ENCODE peak calls at places on chromosomes 13 and 19, in seven cellular contexts. One of them, this sample, is unnamed.

GRCh38 chr13:59743195-59743594 is 420.5 kb downstream of the DIAPH3 start:
- DNase-seq in mesendoderm: no peak
- DNase-seq in trophoblast cell: no peak
- DNase-seq in neuronal stem cell: no peak
- DNase-seq in H1: no peak
- DNase-seq in IMR-90: peak; percentile 1
- DNase-seq in mesenchymal stem cell: peak; percentile 5
- DNase-seq in this sample: no peak

GRCh38 chr19:1084024-1084868 is 10.9 kb downstream of the POLR2E start:
- DNase-seq in mesendoderm: no peak
- DNase-seq in IMR-90: no peak
- DNase-seq in H1: no peak
- DNase-seq in neuronal stem cell: no peak
- DNase-seq in trophoblast cell: no peak
- DNase-seq in mesenchymal stem cell: no peak
- DNase-seq in this sample: no peak

GRCh38 chr13:45744979-45745378 is 42.9 kb downstream of the CBY2 start:
- DNase-seq in IMR-90: no peak
- DNase-seq in neuronal stem cell: no peak
- DNase-seq in mesenchymal stem cell: no peak
- DNase-seq in mesendoderm: no peak
- DNase-seq in H1: no peak
- DNase-seq in trophoblast cell: no peak
- DNase-seq in this sample: no peak

GRCh38 chr19:11061951-11062350 is 27.3 kb upstream of the LDLR start:
- DNase-seq in IMR-90: no peak
- DNase-seq in H1: no peak
- DNase-seq in mesenchymal stem cell: no peak
- DNase-seq in neuronal stem cell: no peak
- DNase-seq in mesendoderm: no peak
- DNase-seq in trophoblast cell: no peak
- DNase-seq in this sample: no peak

GRCh38 chr19:14198384-14199376 is 7.3 kb downstream of the ADGRL1 start:
- DNase-seq in mesenchymal stem cell: no peak
- DNase-seq in mesendoderm: peak; percentile 67
- DNase-seq in trophoblast cell: no peak
- DNase-seq in neuronal stem cell: no peak
- DNase-seq in H1: no peak
- DNase-seq in IMR-90: no peak
- DNase-seq in this sample: no peak

GRCh38 chr13:52405767-52406494 is at the start of gene THSD1:
- DNase-seq in H1: peak; percentile 65
- DNase-seq in mesenchymal stem cell: no peak
- DNase-seq in neuronal stem cell: peak; percentile 17
- DNase-seq in mesendoderm: peak; percentile 27
- DNase-seq in IMR-90: peak; percentile 41
- DNase-seq in trophoblast cell: no peak
- DNase-seq in this sample: peak; percentile 55

GRCh38 chr13:76425930-76426329 is 460.3 kb downstream of the KCTD12 start:
- DNase-seq in neuronal stem cell: no peak
- DNase-seq in H1: no peak
- DNase-seq in mesendoderm: peak; percentile 10
- DNase-seq in mesenchymal stem cell: peak; percentile 76
- DNase-seq in IMR-90: peak; percentile 93
- DNase-seq in trophoblast cell: no peak
- DNase-seq in this sample: no peak

GRCh38 chr19:31220540-31220939 is 128.7 kb downstream of the TSHZ3 start:
- DNase-seq in neuronal stem cell: no peak
- DNase-seq in H1: no peak
- DNase-seq in trophoblast cell: no peak
- DNase-seq in mesenchymal stem cell: no peak
- DNase-seq in mesendoderm: peak; percentile 70
- DNase-seq in IMR-90: no peak
- DNase-seq in this sample: peak; percentile 48

GRCh38 chr13:114093118-114093517 is 39.3 kb downstream of the RASA3 start:
- DNase-seq in IMR-90: no peak
- DNase-seq in trophoblast cell: no peak
- DNase-seq in mesendoderm: no peak
- DNase-seq in mesenchymal stem cell: no peak
- DNase-seq in H1: no peak
- DNase-seq in neuronal stem cell: no peak
- DNase-seq in this sample: no peak

GRCh38 chr19:40831502-40832430 is 18.5 kb downstream of the CYP2A6 start:
- DNase-seq in trophoblast cell: peak; percentile 85
- DNase-seq in mesenchymal stem cell: peak; percentile 98
- DNase-seq in neuronal stem cell: no peak
- DNase-seq in mesendoderm: no peak
- DNase-seq in IMR-90: peak; percentile 97
- DNase-seq in H1: no peak
- DNase-seq in this sample: no peak

GRCh38 chr19:3975637-3976087 is 4.8 kb upstream of the DAPK3 start:
- DNase-seq in mesendoderm: no peak
- DNase-seq in IMR-90: no peak
- DNase-seq in H1: peak; percentile 49
- DNase-seq in neuronal stem cell: no peak
- DNase-seq in mesenchymal stem cell: no peak
- DNase-seq in trophoblast cell: no peak
- DNase-seq in this sample: peak; percentile 33

GRCh38 chr19:17333611-17334413 is 843 bp downstream of the ANO8 start:
- DNase-seq in IMR-90: peak; percentile 80
- DNase-seq in mesenchymal stem cell: peak; percentile 88
- DNase-seq in neuronal stem cell: no peak
- DNase-seq in H1: peak; percentile 71
- DNase-seq in mesendoderm: peak; percentile 69
- DNase-seq in trophoblast cell: no peak
- DNase-seq in this sample: peak; percentile 68

GRCh38 chr13:76833465-76833864 is 52.7 kb downstream of the KCTD12 start:
- DNase-seq in trophoblast cell: no peak
- DNase-seq in H1: no peak
- DNase-seq in mesendoderm: no peak
- DNase-seq in neuronal stem cell: no peak
- DNase-seq in IMR-90: no peak
- DNase-seq in mesenchymal stem cell: no peak
- DNase-seq in this sample: no peak

GRCh38 chr13:49502954-49503353 is 7.2 kb downstream of the PHF11 start:
- DNase-seq in mesenchymal stem cell: peak; percentile 21
- DNase-seq in mesendoderm: no peak
- DNase-seq in neuronal stem cell: no peak
- DNase-seq in IMR-90: peak; percentile 77
- DNase-seq in trophoblast cell: no peak
- DNase-seq in H1: no peak
- DNase-seq in this sample: no peak

GRCh38 chr19:55216461-55217198 is 7.3 kb upstream of the PTPRH start:
- DNase-seq in neuronal stem cell: peak; percentile 81
- DNase-seq in trophoblast cell: peak; percentile 95
- DNase-seq in IMR-90: peak; percentile 100
- DNase-seq in H1: peak; percentile 96
- DNase-seq in mesenchymal stem cell: peak; percentile 100
- DNase-seq in mesendoderm: peak; percentile 99
- DNase-seq in this sample: peak; percentile 96

GRCh38 chr13:30133976-30134375 is 173.4 kb downstream of the KATNAL1 start:
- DNase-seq in neuronal stem cell: no peak
- DNase-seq in mesenchymal stem cell: peak; percentile 81
- DNase-seq in mesendoderm: no peak
- DNase-seq in H1: no peak
- DNase-seq in trophoblast cell: no peak
- DNase-seq in IMR-90: no peak
- DNase-seq in this sample: no peak

GRCh38 chr19:4523306-4524110 is 5.2 kb upstream of the PLIN4 start:
- DNase-seq in IMR-90: peak; percentile 10
- DNase-seq in mesenchymal stem cell: peak; percentile 29
- DNase-seq in neuronal stem cell: no peak
- DNase-seq in H1: peak; percentile 88
- DNase-seq in trophoblast cell: no peak
- DNase-seq in mesendoderm: peak; percentile 42
- DNase-seq in this sample: peak; percentile 69

GRCh38 chr19:39681416-39681815 is 22.9 kb upstream of the LGALS14 start:
- DNase-seq in mesenchymal stem cell: no peak
- DNase-seq in H1: no peak
- DNase-seq in neuronal stem cell: no peak
- DNase-seq in trophoblast cell: no peak
- DNase-seq in mesendoderm: no peak
- DNase-seq in IMR-90: no peak
- DNase-seq in this sample: no peak

GRCh38 chr19:1970806-1971502 is 30.0 kb downstream of the CSNK1G2 start:
- DNase-seq in mesenchymal stem cell: no peak
- DNase-seq in trophoblast cell: no peak
- DNase-seq in H1: no peak
- DNase-seq in mesendoderm: no peak
- DNase-seq in IMR-90: no peak
- DNase-seq in neuronal stem cell: no peak
- DNase-seq in this sample: no peak

GRCh38 chr19:35177377-35178274 is 23.1 kb downstream of the FXYD5 start:
- DNase-seq in neuronal stem cell: no peak
- DNase-seq in mesenchymal stem cell: no peak
- DNase-seq in IMR-90: no peak
- DNase-seq in H1: no peak
- DNase-seq in mesendoderm: no peak
- DNase-seq in trophoblast cell: no peak
- DNase-seq in this sample: peak; percentile 3

GRCh38 chr19:56837892-56838679 is 2.4 kb downstream of the PEG3 start:
- DNase-seq in mesenchymal stem cell: no peak
- DNase-seq in IMR-90: no peak
- DNase-seq in trophoblast cell: peak; percentile 83
- DNase-seq in H1: no peak
- DNase-seq in mesendoderm: peak; percentile 88
- DNase-seq in neuronal stem cell: peak; percentile 75
- DNase-seq in this sample: no peak

GRCh38 chr13:19713186-19713965 is 69.4 kb downstream of the PSPC1 start:
- DNase-seq in H1: no peak
- DNase-seq in IMR-90: peak; percentile 85
- DNase-seq in trophoblast cell: peak; percentile 34
- DNase-seq in mesendoderm: peak; percentile 9
- DNase-seq in mesenchymal stem cell: peak; percentile 90
- DNase-seq in neuronal stem cell: no peak
- DNase-seq in this sample: no peak

GRCh38 chr13:51257187-51257586 is 35.0 kb downstream of the FAM124A start:
- DNase-seq in IMR-90: no peak
- DNase-seq in H1: no peak
- DNase-seq in neuronal stem cell: no peak
- DNase-seq in mesenchymal stem cell: no peak
- DNase-seq in mesendoderm: peak; percentile 42
- DNase-seq in trophoblast cell: no peak
- DNase-seq in this sample: no peak

DNA sequence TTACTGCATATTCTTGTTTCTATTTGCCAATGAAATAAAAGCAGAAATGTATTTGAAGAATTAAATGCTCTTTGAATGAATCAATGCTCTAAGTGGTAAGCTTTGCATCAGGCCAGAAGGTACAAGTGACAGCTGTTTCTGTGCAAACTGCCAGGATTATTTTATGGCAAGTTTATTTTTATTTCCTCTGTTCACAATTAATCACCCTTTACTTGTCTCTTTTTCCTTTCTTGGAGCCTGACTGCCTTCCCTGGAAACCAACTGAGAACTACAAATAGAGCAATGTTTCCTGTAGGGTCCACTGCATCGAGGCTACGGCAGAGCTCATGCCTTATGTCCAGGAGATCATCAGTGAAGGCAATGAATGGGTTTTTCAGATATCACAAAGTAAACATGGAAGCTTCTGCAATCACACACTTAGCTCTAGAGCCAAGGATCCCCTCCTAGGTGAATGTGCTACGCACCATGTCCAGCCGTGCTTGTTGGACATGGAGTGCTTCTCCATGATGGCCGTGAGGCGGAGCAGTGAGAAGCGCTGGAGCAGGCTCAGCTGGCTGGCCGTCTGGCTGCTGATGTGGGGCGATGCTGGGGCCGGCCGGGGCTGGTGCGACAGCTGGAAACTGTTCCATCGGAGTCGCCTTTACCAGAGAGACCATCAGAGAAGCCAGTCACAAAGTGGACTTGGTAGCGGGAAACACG is 110.8 kb downstream of the KL start:
- DNase-seq in H1: no peak
- DNase-seq in mesendoderm: no peak
- DNase-seq in IMR-90: peak; percentile 65
- DNase-seq in neuronal stem cell: no peak
- DNase-seq in trophoblast cell: no peak
- DNase-seq in mesenchymal stem cell: peak; percentile 47
- DNase-seq in this sample: no peak
- H2BK120ac ChIP-seq in H1: no peak overlapping the region
- H2BK120ac ChIP-seq in mesendoderm: no peak overlapping the region
- H2BK120ac ChIP-seq in IMR-90: peak overlapping the region; percentile 83
- H2BK120ac ChIP-seq in neuronal stem cell: no peak overlapping the region
- H2BK120ac ChIP-seq in trophoblast cell: peak overlapping the region; percentile 8
- H2BK120ac ChIP-seq in mesenchymal stem cell: no peak overlapping the region
- H2BK120ac ChIP-seq in this sample: no peak overlapping the region

GRCh38 chr19:21484631-21485030 is 20.8 kb upstream of the ZNF429 start:
- DNase-seq in mesendoderm: no peak
- DNase-seq in trophoblast cell: no peak
- DNase-seq in IMR-90: no peak
- DNase-seq in neuronal stem cell: no peak
- DNase-seq in mesenchymal stem cell: no peak
- DNase-seq in H1: no peak
- DNase-seq in this sample: no peak
- H3K4me2 ChIP-seq in mesendoderm: no peak overlapping the region
- H3K4me2 ChIP-seq in trophoblast cell: no peak overlapping the region
- H3K4me2 ChIP-seq in IMR-90: no peak overlapping the region
- H3K4me2 ChIP-seq in neuronal stem cell: no peak overlapping the region
- H3K4me2 ChIP-seq in mesenchymal stem cell: no peak overlapping the region
- H3K4me2 ChIP-seq in H1: no peak overlapping the region
- H3K4me2 ChIP-seq in this sample: no peak overlapping the region

GRCh38 chr13:39862891-39863290 is 207.4 kb downstream of the COG6 start:
- DNase-seq in H1: no peak
- DNase-seq in mesendoderm: no peak
- DNase-seq in mesenchymal stem cell: no peak
- DNase-seq in IMR-90: no peak
- DNase-seq in neuronal stem cell: no peak
- DNase-seq in trophoblast cell: no peak
- DNase-seq in this sample: no peak
- H2BK120ac ChIP-seq in H1: no peak overlapping the region
- H2BK120ac ChIP-seq in mesendoderm: no peak overlapping the region
- H2BK120ac ChIP-seq in mesenchymal stem cell: no peak overlapping the region
- H2BK120ac ChIP-seq in IMR-90: no peak overlapping the region
- H2BK120ac ChIP-seq in neuronal stem cell: no peak overlapping the region
- H2BK120ac ChIP-seq in trophoblast cell: no peak overlapping the region
- H2BK120ac ChIP-seq in this sample: no peak overlapping the region

DNA sequence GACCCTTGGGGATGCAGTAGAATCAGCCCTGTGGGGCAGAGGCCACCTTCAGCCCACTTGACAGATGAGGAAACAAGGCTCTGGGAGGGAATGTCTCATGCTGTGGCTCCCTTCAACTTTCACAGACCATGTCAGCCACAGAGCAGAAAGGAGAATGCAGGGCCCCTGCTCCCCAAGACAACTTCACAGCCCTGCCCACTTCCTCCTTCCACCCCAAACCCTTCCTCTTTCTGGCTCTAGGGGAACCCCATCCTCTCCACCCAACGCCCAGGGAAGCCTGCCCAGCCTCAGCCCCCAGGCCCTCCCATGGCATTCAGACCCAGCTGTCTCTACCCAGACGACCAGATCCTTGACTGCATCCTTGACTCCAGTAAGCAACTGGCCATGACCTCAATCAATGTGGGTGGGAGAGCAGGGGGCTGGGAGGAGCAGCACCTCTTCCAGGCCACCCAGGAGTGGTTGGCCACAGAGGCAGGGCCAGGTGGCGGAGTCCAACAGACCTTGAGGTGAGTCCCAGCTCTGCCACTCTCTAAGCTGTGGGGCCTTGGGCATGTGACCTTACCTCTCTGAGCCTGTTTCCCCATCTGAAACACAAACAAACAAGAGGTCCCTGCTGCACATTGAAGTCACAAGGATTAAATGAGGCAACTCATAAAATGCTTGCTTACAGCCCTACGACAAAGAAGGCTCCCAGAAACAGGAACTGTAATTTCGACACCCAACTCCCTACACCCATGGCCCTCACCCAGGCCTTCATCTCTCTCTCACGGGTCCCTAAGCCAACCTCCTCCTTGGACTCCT is 15.8 kb downstream of the DEDD2 start:
- DNase-seq in neuronal stem cell: no peak
- DNase-seq in trophoblast cell: no peak
- DNase-seq in H1: no peak
- DNase-seq in IMR-90: no peak
- DNase-seq in mesenchymal stem cell: no peak
- DNase-seq in mesendoderm: no peak
- DNase-seq in this sample: no peak
- H3K4me2 ChIP-seq in neuronal stem cell: no peak overlapping the region
- H3K4me2 ChIP-seq in trophoblast cell: no peak overlapping the region
- H3K4me2 ChIP-seq in H1: no peak overlapping the region
- H3K4me2 ChIP-seq in IMR-90: no peak overlapping the region
- H3K4me2 ChIP-seq in mesenchymal stem cell: no peak overlapping the region
- H3K4me2 ChIP-seq in mesendoderm: no peak overlapping the region
- H3K4me2 ChIP-seq in this sample: no peak overlapping the region